ENCODE peak calls at places on chromosomes 5 and 9, in six cellular contexts. I is adrenal gland; R is astrocyte of the spinal cord; K is CD8-positive, alpha-beta T cell; O is BE2C; W is MM.1S. G is an unnamed sample.

GRCh38 chr9:127392166-127392565 is 4.8 kb upstream of the SLC2A8 start:
- DNase-seq in I (no peak), R (no peak), K (no peak), O (no peak), W (no peak), G (no peak)

GRCh38 chr9:22528485-22528884 is 81.9 kb downstream of the DMRTA1 start:
- DNase-seq in I (no peak), R (peak), K (no peak), O (no peak), W (peak), G (no peak)

GRCh38 chr5:138709216-138709615 is 44.0 kb upstream of the CTNNA1 start:
- DNase-seq in I (no peak), R (no peak), K (no peak), O (no peak), W (no peak), G (no peak)

GRCh38 chr9:78437721-78438610 is 141.0 kb downstream of the PSAT1 start:
- DNase-seq in I (no peak), R (no peak), K (no peak), O (no peak), W (no peak), G (no peak)

GRCh38 chr5:95600557-95600956 is 19.3 kb upstream of the GPR150 start:
- DNase-seq in I (no peak), R (peak), K (no peak), O (no peak), W (no peak), G (no peak)

GRCh38 chr5:5702934-5703333 is 280.5 kb downstream of the ICE1 start:
- DNase-seq in I (no peak), R (no peak), K (no peak), O (no peak), W (no peak), G (no peak)

GRCh38 chr5:173697931-173698579 is 81.6 kb upstream of the BOD1 start:
- DNase-seq in I (no peak), R (no peak), K (no peak), O (no peak), W (peak), G (no peak)

GRCh38 chr5:173198049-173198448 is 37.0 kb downstream of the NKX2-5 start:
- DNase-seq in I (no peak), R (no peak), K (no peak), O (no peak), W (no peak), G (no peak)

GRCh38 chr5:131164161-131164930 is 710 bp downstream of the HINT1 start:
- DNase-seq in I (peak), R (peak), K (peak), O (peak), W (peak), G (peak)

GRCh38 chr5:107594253-107595045 is 76.3 kb downstream of the EFNA5 start:
- DNase-seq in I (no peak), R (no peak), K (no peak), O (no peak), W (no peak), G (no peak)

GRCh38 chr9:76733096-76733495 is 31.1 kb upstream of the PCA3 start:
- DNase-seq in I (no peak), R (no peak), K (no peak), O (no peak), W (no peak), G (no peak)

GRCh38 chr9:101428909-101429308 is 6.7 kb downstream of the ALDOB start:
- DNase-seq in I (no peak), R (no peak), K (no peak), O (no peak), W (no peak), G (no peak)

GRCh38 chr5:68459093-68459492 is 243.5 kb downstream of the PIK3R1 start:
- DNase-seq in I (no peak), R (no peak), K (no peak), O (no peak), W (no peak), G (no peak)

GRCh38 chr9:70672136-70672535 is 257.7 kb upstream of the KLF9 start:
- DNase-seq in I (peak), R (no peak), K (no peak), O (peak), W (no peak), G (no peak)

GRCh38 chr5:120604898-120605297 is 140.8 kb downstream of the PRR16 start:
- DNase-seq in I (no peak), R (peak), K (no peak), O (no peak), W (no peak), G (no peak)

GRCh38 chr5:16446993-16447392 is 18.6 kb downstream of the ZNF622 start:
- DNase-seq in I (no peak), R (no peak), K (no peak), O (peak), W (no peak), G (no peak)

GRCh38 chr5:84028093-84028492 is 307.4 kb upstream of the HAPLN1 start:
- DNase-seq in I (no peak), R (peak), K (no peak), O (no peak), W (no peak), G (no peak)

GRCh38 chr5:150473673-150474358 is 24.3 kb upstream of the RPS14 start:
- DNase-seq in I (no peak), R (peak), K (no peak), O (no peak), W (no peak), G (no peak)

GRCh38 chr5:39376293-39376714 is 12.0 kb upstream of the C9 start:
- DNase-seq in I (no peak), R (peak), K (no peak), O (peak), W (peak), G (no peak)

GRCh38 chr5:62521319-62521718 is 57.3 kb upstream of the LRRC70 start:
- DNase-seq in I (no peak), R (no peak), K (no peak), O (no peak), W (peak), G (no peak)

GRCh38 chr5:65928341-65928752 is 2.0 kb downstream of the ERBIN start:
- DNase-seq in I (no peak), R (peak), K (no peak), O (no peak), W (no peak), G (no peak)

GRCh38 chr9:115691097-115691496 is 462.5 kb upstream of the PAPPA start:
- DNase-seq in I (no peak), R (peak), K (no peak), O (no peak), W (no peak), G (no peak)

GRCh38 chr9:10525972-10526371 is 86.8 kb downstream of the PTPRD start:
- DNase-seq in I (no peak), R (no peak), K (no peak), O (no peak), W (no peak), G (no peak)
- TF ChIP-seq CTCF in I (no peak), R (no peak), K (no peak), O (no peak), W (no peak), G (no peak)

GRCh38 chr9:131936929-131937328 is 142.7 kb downstream of the MED27 start:
- DNase-seq in I (no peak), R (no peak), K (no peak), O (no peak), W (no peak), G (no peak)
- TF ChIP-seq CTCF in I (no peak), R (peak), K (no peak), O (peak), W (no peak), G (no peak)

DNA sequence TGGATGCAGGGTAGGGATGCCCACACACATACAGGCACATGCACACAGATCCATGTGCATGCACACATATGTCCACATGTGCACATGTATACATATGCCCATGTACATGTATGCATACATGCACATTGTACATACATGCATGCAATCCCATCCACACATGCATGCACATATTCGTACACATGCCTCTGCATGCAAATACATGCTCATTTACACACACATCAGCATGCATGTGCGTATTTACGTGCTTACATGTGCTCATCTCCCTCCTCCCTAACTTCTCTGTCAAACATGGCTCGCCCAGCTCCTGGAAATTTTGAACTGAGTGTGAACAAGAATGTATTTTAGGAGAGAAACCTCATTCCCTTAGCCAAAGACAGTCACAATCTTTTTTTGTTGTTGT is 6.2 kb downstream of the KCNT1 start:
- DNase-seq in I (no peak), R (no peak), K (no peak), O (no peak), W (no peak), G (no peak)
- TF ChIP-seq CTCF in I (no peak), R (no peak), K (no peak), O (no peak), W (no peak), G (no peak)

GRCh38 chr5:132759114-132760042 is 12.2 kb downstream of the CCNI2 start:
- DNase-seq in I (no peak), R (no peak), K (no peak), O (no peak), W (no peak), G (no peak)
- TF ChIP-seq CTCF in I (no peak), R (no peak), K (no peak), O (no peak), W (no peak), G (no peak)

GRCh38 chr9:114592356-114592755 is 4.8 kb downstream of the ATP6V1G1 start:
- DNase-seq in I (peak), R (peak), K (peak), O (no peak), W (peak), G (no peak)
- TF ChIP-seq CTCF in I (peak), R (peak), K (peak), O (no peak), W (peak), G (no peak)

GRCh38 chr5:149228610-149229297 is 42.9 kb upstream of the AFAP1L1 start:
- DNase-seq in I (peak), R (peak), K (no peak), O (no peak), W (no peak), G (no peak)
- TF ChIP-seq CTCF in I (peak), R (peak), K (no peak), O (peak), W (peak), G (no peak)

DNA sequence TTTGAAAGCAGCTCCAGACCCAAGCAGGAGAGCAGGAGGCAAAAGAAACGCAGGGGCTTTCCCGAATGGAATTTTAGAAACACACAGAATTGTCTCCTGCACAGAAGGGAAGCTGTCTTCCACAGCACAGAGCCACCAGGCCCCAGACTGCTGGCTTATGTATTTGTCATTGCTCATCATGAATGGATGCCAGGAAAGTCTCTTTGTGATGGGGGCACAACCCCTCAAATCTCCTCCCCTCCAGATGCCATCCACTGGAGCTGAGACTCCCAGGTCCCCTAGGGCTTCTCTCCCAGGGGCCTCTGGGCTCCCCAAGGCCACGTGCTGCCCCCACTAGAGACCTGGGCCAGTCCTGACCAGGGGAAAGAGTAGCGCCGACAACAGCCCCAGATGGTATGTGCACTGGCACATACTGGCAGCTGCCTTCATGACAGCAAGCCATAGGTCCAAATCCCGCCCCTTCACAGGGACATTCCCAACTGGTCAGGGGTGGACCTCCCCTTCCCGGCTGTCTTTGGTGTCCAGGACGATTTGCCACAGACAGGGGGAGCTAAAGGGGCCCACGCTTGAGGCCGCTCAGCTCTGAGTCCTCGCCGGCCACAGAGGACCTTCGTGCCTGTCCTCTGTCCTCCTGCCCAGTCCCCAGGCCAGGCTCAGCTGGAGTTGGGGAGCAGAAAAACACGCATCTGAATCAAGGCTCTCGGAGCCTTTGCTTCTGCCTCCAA is 127.8 kb downstream of the KCNIP1 start:
- DNase-seq in I (peak), R (no peak), K (no peak), O (peak), W (no peak), G (no peak)
- TF ChIP-seq CTCF in I (no peak), R (peak), K (no peak), O (peak), W (no peak), G (no peak)

DNA sequence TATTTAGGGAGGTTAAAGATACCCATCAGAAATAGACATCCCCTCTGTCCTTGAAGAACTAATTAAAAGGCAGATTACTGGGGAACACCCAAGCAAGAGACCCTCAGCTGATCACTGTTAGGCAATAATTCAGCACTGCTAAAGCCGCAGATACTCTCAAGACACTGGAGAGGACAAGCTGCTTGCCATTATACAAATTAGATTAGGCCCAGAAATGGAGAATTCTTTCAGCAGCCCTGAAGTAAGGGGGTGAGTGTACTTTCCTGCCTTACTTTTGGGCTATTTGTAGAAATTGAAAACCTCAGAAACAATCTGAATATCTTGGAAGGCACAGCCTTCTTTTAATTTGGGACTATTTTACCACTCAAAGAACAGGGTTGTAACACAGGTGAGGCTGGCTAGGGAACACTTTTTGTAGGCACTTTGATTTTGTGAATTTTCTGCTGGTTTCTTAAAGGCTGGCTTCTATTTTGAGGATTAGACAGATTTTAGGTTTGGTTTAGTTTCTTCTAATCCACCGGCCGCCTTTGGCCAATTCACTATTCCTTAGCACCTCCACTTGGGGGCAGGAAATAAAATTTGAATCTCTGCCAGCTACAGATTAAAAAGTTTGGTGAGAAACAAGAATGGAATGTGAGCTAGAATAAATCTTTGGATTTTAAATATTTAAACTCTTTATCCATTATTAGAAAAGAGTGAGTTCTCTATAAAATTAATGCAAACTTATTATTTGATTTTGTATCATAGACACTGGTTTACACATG is 106.0 kb downstream of the SMARCA2 start:
- DNase-seq in I (peak), R (peak), K (no peak), O (no peak), W (no peak), G (no peak)
- TF ChIP-seq CTCF in I (peak), R (peak), K (no peak), O (no peak), W (no peak), G (no peak)